ENCODE peak calls at places on chromosomes 16 and 17, in seven cellular contexts. E is lower leg skin, H is GM20000, M is nephron progenitor cell, C is fibroblast of mammary gland, V is HFFc6, U is astrocyte of the spinal cord. F is an unnamed sample.

GRCh38 chr17:65020284-65020683 is 36.3 kb downstream of the GNA13 start:
- DNase-seq in E (no peak), M (no peak), H (no peak), V (peak), C (peak), U (peak), F (no peak)

GRCh38 chr17:64066709-64067108 is 46.3 kb upstream of the ICAM2 start:
- DNase-seq in H (no peak), E (no peak), C (no peak), V (no peak), U (no peak), M (no peak), F (no peak)

GRCh38 chr16:46730801-46731690 is 17.1 kb downstream of the MYLK3 start:
- DNase-seq in U (no peak), C (no peak), H (no peak), M (no peak), E (no peak), V (no peak), F (no peak)

GRCh38 chr16:69937465-69937951 is 13.6 kb upstream of the CLEC18A start:
- DNase-seq in H (no peak), E (no peak), M (no peak), V (peak), U (no peak), C (no peak), F (no peak)

GRCh38 chr17:13792314-13792713 is 190.6 kb upstream of the HS3ST3A1 start:
- DNase-seq in V (peak), E (no peak), H (no peak), C (peak), M (no peak), U (peak), F (no peak)

GRCh38 chr16:81489547-81490267 is 45.1 kb downstream of the CMIP start:
- DNase-seq in U (no peak), H (no peak), M (no peak), E (no peak), C (no peak), V (no peak), F (no peak)

GRCh38 chr17:45411348-45412105 is 21.1 kb downstream of the ARHGAP27 start:
- DNase-seq in U (no peak), E (no peak), V (peak), C (no peak), M (no peak), H (peak), F (no peak)

GRCh38 chr17:14902803-14903202 is 362.3 kb downstream of the PMP22 start:
- DNase-seq in E (no peak), C (no peak), V (no peak), U (no peak), M (no peak), H (no peak), F (no peak)

GRCh38 chr16:73308776-73309175 is 260.8 kb upstream of the ZFHX3 start:
- DNase-seq in V (no peak), C (no peak), U (no peak), E (no peak), M (no peak), H (no peak), F (no peak)

DNA sequence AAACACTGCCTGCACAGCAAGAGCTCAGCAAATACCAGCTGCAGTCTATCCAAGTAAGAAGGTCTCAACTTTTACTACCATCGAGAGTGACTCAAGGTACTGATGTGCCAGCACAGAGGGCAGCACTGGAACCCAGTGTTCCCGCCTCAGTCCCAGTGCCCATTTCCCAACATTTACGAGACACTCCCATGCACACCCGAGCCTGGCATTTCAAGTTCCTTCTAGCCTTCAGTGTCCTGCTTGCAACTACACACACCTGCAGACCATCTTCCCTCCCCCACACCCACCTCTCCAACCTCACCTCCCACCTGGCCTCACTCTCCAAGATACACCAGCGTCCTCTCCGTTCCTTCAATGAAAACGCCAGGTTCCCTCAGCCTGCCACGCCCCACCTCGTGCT is 3.2 kb downstream of the KLHDC4 start:
- DNase-seq in C (no peak), H (no peak), V (no peak), E (no peak), M (no peak), U (no peak), F (no peak)
- TF ChIP-seq CTCF in C (no peak), H (no peak), V (no peak), E (no peak), M (no peak), U (no peak), F (no peak)

GRCh38 chr17:9403207-9403606 is 172.4 kb downstream of the STX8 start:
- DNase-seq in H (no peak), V (no peak), U (no peak), C (no peak), M (no peak), E (no peak), F (no peak)

GRCh38 chr17:9401434-9401833 is 174.2 kb downstream of the STX8 start:
- DNase-seq in M (no peak), E (no peak), U (peak), C (no peak), H (no peak), V (peak), F (no peak)

GRCh38 chr17:9408381-9408780 is 167.2 kb downstream of the STX8 start:
- DNase-seq in C (peak), M (no peak), H (no peak), V (peak), U (peak), E (no peak), F (no peak)

GRCh38 chr17:9406046-9406631 is 169.5 kb downstream of the STX8 start:
- DNase-seq in M (no peak), V (no peak), E (no peak), U (peak), C (no peak), H (no peak), F (no peak)

GRCh38 chr17:9402590-9403199 is 172.9 kb downstream of the STX8 start:
- DNase-seq in V (peak), U (no peak), H (peak), C (peak), M (peak), E (no peak), F (peak)
- TF ChIP-seq CTCF in V (peak), U (peak), H (peak), C (peak), M (peak), E (no peak), F (peak)

GRCh38 chr16:85917012-85917411 is 18.1 kb downstream of the IRF8 start:
- DNase-seq in M (no peak), C (no peak), H (no peak), U (no peak), E (no peak), V (no peak), F (no peak)
- TF ChIP-seq CTCF in M (no peak), C (no peak), H (no peak), U (peak), E (no peak), V (peak), F (peak)

DNA sequence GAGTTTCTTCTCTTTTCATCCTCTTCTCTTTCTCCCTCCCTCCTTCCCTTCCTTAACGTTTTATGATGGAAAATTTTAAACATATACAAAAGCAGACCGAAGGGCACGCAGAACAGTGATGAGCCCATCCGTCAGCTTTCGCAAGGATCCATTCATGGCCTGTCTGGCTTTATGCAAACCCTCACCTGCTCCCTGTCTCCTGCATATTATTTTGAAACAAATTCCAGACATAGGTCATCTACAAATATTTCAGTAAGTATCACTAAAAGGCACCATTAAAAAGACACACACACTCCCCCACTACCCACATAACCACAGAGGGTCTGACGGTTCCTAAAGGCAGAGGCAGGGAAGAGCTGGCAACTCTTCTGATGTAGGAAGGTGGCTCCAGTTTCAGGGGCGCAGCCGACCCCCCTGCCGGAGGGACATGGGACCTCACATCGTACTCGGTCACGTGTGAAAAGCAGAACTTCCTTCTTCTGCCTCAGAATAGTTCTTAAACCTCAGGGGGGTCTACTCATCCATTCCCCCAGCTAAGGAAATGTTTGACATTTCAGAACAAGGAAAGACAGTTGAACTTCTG is 235.1 kb downstream of the NTN1 start:
- DNase-seq in E (no peak), C (no peak), V (no peak), U (no peak), H (no peak), M (no peak), F (no peak)
- TF ChIP-seq CTCF in E (no peak), C (no peak), V (no peak), U (no peak), H (no peak), M (no peak), F (no peak)

GRCh38 chr16:79158337-79158736 is 442.2 kb downstream of the MAF start:
- DNase-seq in E (no peak), H (no peak), U (no peak), M (no peak), C (no peak), V (no peak), F (no peak)
- TF ChIP-seq CTCF in E (no peak), H (no peak), U (no peak), M (no peak), C (no peak), V (no peak), F (no peak)

DNA sequence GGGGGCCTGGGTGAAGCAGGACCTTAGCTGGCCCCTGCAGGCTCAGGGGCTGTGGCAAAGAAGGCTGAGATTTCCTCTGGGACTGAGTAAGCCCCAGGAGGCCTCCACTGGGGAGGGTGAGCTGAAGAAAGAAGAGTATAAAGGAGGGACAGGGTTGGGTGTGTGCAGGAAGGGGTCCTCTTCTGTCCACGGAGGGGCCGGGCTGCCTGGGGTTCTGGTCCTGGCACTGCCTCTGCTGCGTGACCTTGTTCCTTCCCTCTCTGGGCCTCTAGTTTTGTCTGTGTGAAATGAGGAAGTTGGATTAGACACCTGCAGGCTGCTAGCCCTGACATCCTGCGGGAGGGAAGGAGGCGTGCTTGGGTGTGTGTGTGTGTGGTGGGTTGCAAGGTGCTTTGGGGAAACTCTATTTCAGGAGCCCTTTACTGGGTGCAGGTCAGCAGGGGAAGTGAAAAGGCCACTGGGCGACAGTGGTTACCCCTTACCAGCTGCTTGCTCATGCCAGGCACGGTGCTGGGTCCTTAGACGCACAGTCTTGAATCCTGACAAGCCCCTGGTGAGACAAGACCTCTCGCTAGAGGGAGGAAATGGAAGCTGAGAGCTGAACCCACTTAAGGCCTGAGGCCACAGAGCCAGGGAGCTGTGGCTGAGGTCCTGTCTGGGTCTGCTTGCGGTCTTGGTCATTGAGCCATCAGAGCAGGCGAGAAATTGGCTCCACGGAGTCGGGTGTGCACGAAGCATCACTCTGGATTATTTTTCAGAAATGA is 60.7 kb downstream of the OR1D5 start:
- DNase-seq in H (peak), M (no peak), E (no peak), V (no peak), C (no peak), U (no peak), F (no peak)
- TF ChIP-seq CTCF in H (no peak), M (no peak), E (no peak), V (no peak), C (no peak), U (no peak), F (no peak)

DNA sequence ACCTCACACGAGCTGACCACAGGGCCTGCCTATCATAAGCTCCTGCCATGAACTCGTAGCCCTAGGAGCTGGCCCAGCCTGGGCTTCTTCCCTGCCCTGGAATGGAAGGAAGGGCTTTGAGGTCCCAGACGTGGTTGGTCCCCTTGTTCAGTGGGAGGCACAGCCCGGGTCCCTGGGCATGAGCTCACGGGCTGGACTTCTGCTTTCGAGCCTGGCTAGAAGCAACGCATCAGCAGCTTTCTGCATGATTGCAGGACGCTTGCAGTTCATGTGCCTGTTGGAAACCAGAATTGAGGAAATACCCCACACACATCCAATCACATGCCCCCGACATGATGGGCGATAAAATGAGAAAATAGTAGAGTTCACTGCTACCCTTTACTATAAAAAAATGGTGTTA is 293.3 kb downstream of the MAF start:
- DNase-seq in U (no peak), H (no peak), V (no peak), C (no peak), M (no peak), E (peak), F (no peak)
- TF ChIP-seq CTCF in U (no peak), H (no peak), V (no peak), C (no peak), M (no peak), E (no peak), F (no peak)

F was measured in Calu3.